ENCODE peak calls at places on chromosomes 13 and 19, in ten cellular contexts. H is foreskin fibroblast; Q is HFFc6; I is thoracic aorta; Z is bronchial epithelial cell; A is OCI-LY7; M is heart right ventricle; R is brain microvascular endothelial cell; J is cardiac fibroblast; P is CD4-positive, alpha-beta T cell. O is an unnamed sample.

GRCh38 chr13:46751811-46752635 is 44.9 kb downstream of the ESD start:
- DNase-seq in I (no peak), P (peak), H (peak), R (no peak), Z (no peak), Q (peak), J (peak), A (peak), M (no peak), O (peak)

GRCh38 chr13:64029343-64030093 is 2613.9 kb upstream of the PCDH20 start:
- DNase-seq in I (no peak), P (no peak), A (no peak), Z (no peak), H (no peak), M (no peak), J (no peak), Q (no peak), R (no peak), O (no peak)

GRCh38 chr19:13923194-13923987 is 14.8 kb downstream of the PODNL1 start:
- DNase-seq in P (no peak), R (no peak), Z (no peak), I (no peak), M (no peak), J (no peak), Q (no peak), A (no peak), H (no peak), O (no peak)

GRCh38 chr19:57886046-57886445 is 2.8 kb downstream of the ZNF814 start:
- DNase-seq in R (no peak), I (no peak), P (no peak), A (no peak), Z (no peak), Q (no peak), J (no peak), M (no peak), H (no peak), O (no peak)

GRCh38 chr13:61136101-61136500 is 279.5 kb downstream of the PCDH20 start:
- DNase-seq in Z (no peak), R (no peak), J (no peak), H (no peak), I (no peak), M (no peak), P (no peak), Q (no peak), A (no peak), O (no peak)

GRCh38 chr19:5498817-5499535 is 43.8 kb downstream of the ZNRF4 start:
- DNase-seq in A (no peak), R (no peak), M (no peak), Z (no peak), Q (no peak), J (no peak), H (no peak), P (no peak), I (no peak), O (no peak)

GRCh38 chr13:108963846-108964600 is 334.6 kb downstream of the MYO16 start:
- DNase-seq in H (peak), Q (peak), R (peak), M (no peak), P (no peak), A (no peak), J (peak), I (no peak), Z (peak), O (no peak)

GRCh38 chr19:33639034-33639681 is 17.4 kb downstream of the CHST8 start:
- DNase-seq in M (no peak), I (no peak), H (no peak), A (no peak), J (no peak), R (no peak), Z (no peak), P (no peak), Q (no peak), O (no peak)

GRCh38 chr13:64075543-64076271 is 2660.1 kb upstream of the PCDH20 start:
- DNase-seq in M (no peak), Q (no peak), I (no peak), R (no peak), J (no peak), H (no peak), Z (no peak), P (no peak), A (no peak), O (peak)

GRCh38 chr19:7866399-7867091 is 7.6 kb downstream of the PRR36 start:
- DNase-seq in Z (no peak), H (no peak), P (no peak), Q (no peak), A (no peak), I (no peak), M (no peak), J (no peak), R (no peak), O (no peak)

GRCh38 chr13:110913322-110913721 is 1.5 kb downstream of the ANKRD10 start:
- DNase-seq in A (peak), R (no peak), J (peak), H (peak), Z (peak), M (no peak), Q (no peak), P (no peak), I (no peak), O (no peak)

GRCh38 chr13:111177803-111178389 is 62.8 kb downstream of the ARHGEF7 start:
- DNase-seq in Z (peak), H (peak), R (peak), P (no peak), Q (peak), M (no peak), I (no peak), J (peak), A (no peak), O (no peak)

GRCh38 chr13:73449258-73449657 is 390.5 kb downstream of the KLF5 start:
- DNase-seq in Z (peak), H (no peak), A (no peak), P (no peak), I (no peak), R (no peak), Q (peak), J (peak), M (no peak), O (no peak)

GRCh38 chr13:100139822-100140221 is 50.9 kb downstream of the PCCA start:
- DNase-seq in P (no peak), J (no peak), Q (no peak), R (no peak), H (no peak), A (no peak), Z (no peak), I (no peak), M (no peak), O (no peak)

GRCh38 chr19:9801976-9802375 is 16.9 kb downstream of the FBXL12 start:
- DNase-seq in H (no peak), J (no peak), Z (no peak), R (no peak), I (no peak), P (no peak), M (no peak), Q (no peak), A (no peak), O (no peak)

GRCh38 chr13:52047463-52047862 is 23.0 kb downstream of the UTP14C start:
- DNase-seq in P (no peak), M (no peak), Z (no peak), H (no peak), J (no peak), A (no peak), R (no peak), I (no peak), Q (no peak), O (no peak)

GRCh38 chr13:111033172-111034133 is 81.7 kb upstream of the ARHGEF7 start:
- DNase-seq in P (no peak), J (no peak), Q (no peak), H (peak), M (no peak), R (no peak), A (no peak), I (no peak), Z (peak), O (no peak)

GRCh38 chr13:113155201-113155600 is 3.2 kb upstream of the PROZ start:
- DNase-seq in P (no peak), A (no peak), Q (no peak), I (no peak), H (peak), J (no peak), Z (no peak), R (no peak), M (no peak), O (no peak)

GRCh38 chr19:51971624-51972023 is 15.0 kb downstream of the ZNF350 start:
- DNase-seq in P (no peak), J (peak), Z (no peak), A (peak), R (no peak), H (peak), I (no peak), Q (no peak), M (no peak), O (no peak)

GRCh38 chr13:79409828-79410227 is 3.8 kb upstream of the RBM26 start:
- DNase-seq in H (no peak), M (no peak), Q (no peak), Z (no peak), R (no peak), A (no peak), I (no peak), P (no peak), J (no peak), O (no peak)

GRCh38 chr19:34041922-34042521 is 130.3 kb upstream of the LSM14A start:
- DNase-seq in I (peak), H (peak), A (peak), J (peak), P (peak), M (peak), Q (peak), R (peak), Z (peak), O (peak)

GRCh38 chr13:78476910-78477309 is 126.4 kb downstream of the POU4F1 start:
- DNase-seq in A (no peak), H (no peak), P (no peak), M (no peak), I (no peak), Z (no peak), J (no peak), Q (no peak), R (no peak), O (no peak)

GRCh38 chr13:112253631-112254030 is 122.5 kb upstream of the SPACA7 start:
- DNase-seq in Z (no peak), I (no peak), A (no peak), H (no peak), Q (no peak), J (no peak), R (no peak), P (no peak), M (no peak), O (no peak)

GRCh38 chr13:53821632-53822031 is 793.0 kb downstream of the OLFM4 start:
- DNase-seq in I (no peak), H (no peak), R (no peak), A (no peak), Q (no peak), Z (no peak), M (no peak), P (no peak), J (no peak), O (no peak)

GRCh38 chr13:104920091-104920490 is 1615.4 kb downstream of the EFNB2 start:
- DNase-seq in Z (peak), M (no peak), P (no peak), Q (no peak), I (no peak), R (no peak), A (no peak), J (no peak), H (no peak), O (no peak)

GRCh38 chr19:17339088-17339741 is 1.9 kb downstream of the GTPBP3 start:
- DNase-seq in Q (no peak), I (no peak), M (no peak), H (no peak), Z (no peak), R (no peak), P (peak), A (peak), J (no peak), O (no peak)

GRCh38 chr13:59658027-59658735 is 505.5 kb downstream of the DIAPH3 start:
- DNase-seq in Z (no peak), A (no peak), J (no peak), P (no peak), Q (no peak), R (no peak), M (no peak), H (no peak), I (no peak), O (no peak)

GRCh38 chr13:24271611-24272451 is 37.5 kb upstream of the C1QTNF9 start:
- DNase-seq in Q (peak), A (no peak), Z (peak), J (peak), I (no peak), M (peak), P (peak), H (peak), R (peak), O (peak)

GRCh38 chr13:45047394-45048328 is 58.3 kb downstream of the GPALPP1 start:
- DNase-seq in M (peak), H (peak), P (peak), Q (peak), R (peak), A (peak), J (peak), Z (peak), I (peak), O (peak)

GRCh38 chr13:90594694-90595093 is 752.8 kb upstream of the MIR17HG start:
- DNase-seq in H (peak), M (no peak), Z (peak), R (peak), I (no peak), J (peak), Q (peak), A (no peak), P (no peak), O (no peak)

GRCh38 chr13:35793823-35794222 is 317.3 kb upstream of the MAB21L1 start:
- DNase-seq in Q (no peak), P (no peak), M (no peak), I (no peak), Z (no peak), A (no peak), J (no peak), R (no peak), H (no peak), O (no peak)

GRCh38 chr13:112325941-112326645 is 50.1 kb upstream of the SPACA7 start:
- DNase-seq in H (peak), I (no peak), P (no peak), Q (no peak), J (no peak), M (peak), A (no peak), Z (no peak), R (no peak), O (no peak)

GRCh38 chr19:12055784-12056183 is 3.0 kb upstream of the ZNF878 start:
- DNase-seq in M (no peak), H (no peak), A (no peak), Z (peak), R (no peak), Q (no peak), P (no peak), J (no peak), I (no peak), O (no peak)

GRCh38 chr13:39254606-39255005 is 216.3 kb downstream of the NHLRC3 start:
- DNase-seq in R (no peak), H (no peak), I (no peak), A (no peak), Q (no peak), P (no peak), Z (peak), J (no peak), M (no peak), O (no peak)

DNA sequence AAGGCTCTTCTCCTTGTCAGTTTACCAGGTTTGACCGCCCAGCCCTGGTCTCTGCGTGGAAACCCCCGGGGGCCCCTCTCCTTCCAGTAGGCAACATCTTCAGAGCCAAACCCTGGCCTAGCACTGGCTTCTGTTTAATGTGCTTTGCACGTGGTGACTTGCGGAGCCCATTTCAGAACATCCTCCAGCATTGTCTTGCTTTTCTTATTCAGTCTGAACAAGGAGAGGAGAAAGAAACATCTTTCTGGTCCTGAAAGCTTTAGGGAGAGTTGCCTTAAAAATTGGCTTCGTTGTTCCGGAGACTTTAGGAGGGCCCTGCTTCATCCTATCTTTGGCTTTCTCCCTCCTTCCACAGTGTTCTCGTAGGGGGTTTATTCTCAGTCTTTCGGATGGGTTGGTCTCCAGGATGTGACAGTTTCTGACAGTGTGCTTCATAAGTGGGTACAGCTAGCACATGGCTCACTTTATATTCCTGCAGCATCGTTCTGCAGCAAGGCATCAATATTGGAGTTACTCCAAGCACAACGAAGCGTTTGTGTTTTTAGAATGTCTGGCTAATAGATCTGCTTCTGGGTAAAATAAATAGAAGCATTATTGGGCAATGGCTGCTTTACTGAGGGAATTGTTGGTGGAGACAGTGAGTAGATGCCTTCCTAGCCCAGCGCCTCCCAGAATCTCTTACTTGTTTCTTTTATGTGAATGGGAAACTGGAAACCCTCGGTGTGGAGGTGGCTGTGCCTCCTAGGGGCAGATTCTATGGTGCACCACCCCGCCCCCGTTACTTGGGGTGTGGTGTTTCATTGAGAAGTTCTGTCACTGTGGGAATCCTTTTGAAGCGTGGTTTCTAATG is 1.8 kb downstream of the FARP1 start:
- DNase-seq in J (peak), Z (peak), M (no peak), P (no peak), A (no peak), H (peak), Q (peak), I (no peak), R (no peak), O (no peak)
- TF ChIP-seq CTCF in J (peak), Z (no peak), M (no peak), P (no peak), A (no peak), H (peak), Q (peak), I (no peak), R (peak), O (no peak)

GRCh38 chr19:18861235-18861634 is 29.5 kb downstream of the UPF1 start:
- DNase-seq in Q (no peak), A (peak), P (no peak), M (no peak), J (no peak), Z (no peak), R (no peak), H (no peak), I (no peak), O (no peak)

GRCh38 chr19:18862976-18863842 is 31.4 kb downstream of the UPF1 start:
- DNase-seq in A (no peak), H (no peak), Z (no peak), J (no peak), M (no peak), I (no peak), R (no peak), Q (no peak), P (no peak), O (no peak)

GRCh38 chr19:18860725-18861124 is 29.0 kb downstream of the UPF1 start:
- DNase-seq in J (no peak), P (no peak), R (no peak), Q (no peak), I (no peak), M (no peak), H (no peak), A (no peak), Z (no peak), O (no peak)

GRCh38 chr19:18860302-18860700 is 28.5 kb downstream of the UPF1 start:
- DNase-seq in M (no peak), A (no peak), H (no peak), R (no peak), Z (no peak), P (no peak), I (no peak), Q (no peak), J (no peak), O (no peak)

DNA sequence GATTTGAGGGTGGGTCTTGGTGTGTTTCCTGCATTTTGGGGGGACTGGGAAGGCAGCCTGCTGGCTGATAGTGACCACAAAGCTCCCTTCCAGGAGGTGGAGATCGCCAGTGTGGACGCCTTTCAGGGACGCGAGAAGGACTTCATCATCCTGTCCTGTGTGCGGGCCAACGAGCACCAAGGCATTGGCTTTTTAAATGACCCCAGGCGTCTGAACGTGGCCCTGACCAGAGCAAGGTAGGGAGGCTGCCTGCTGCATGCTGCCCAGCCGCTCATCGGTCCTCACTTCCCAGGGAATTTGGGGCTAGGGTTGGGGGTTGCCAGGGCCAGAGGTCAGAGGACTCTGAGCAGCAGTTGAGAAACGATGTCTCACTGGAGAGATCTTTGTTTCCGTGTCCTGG is 30.2 kb downstream of the UPF1 start:
- DNase-seq in Z (no peak), A (no peak), I (no peak), Q (no peak), H (no peak), R (no peak), J (no peak), P (no peak), M (no peak), O (no peak)
- TF ChIP-seq CTCF in Z (no peak), A (no peak), I (no peak), Q (no peak), H (no peak), R (no peak), J (no peak), P (no peak), M (no peak), O (no peak)

GRCh38 chr13:20305587-20305986 is 73.5 kb upstream of the GJB6 start:
- DNase-seq in Z (no peak), J (no peak), P (no peak), H (no peak), I (no peak), A (peak), R (no peak), Q (no peak), M (no peak), O (no peak)
- TF ChIP-seq CTCF in Z (no peak), J (no peak), P (no peak), H (no peak), I (no peak), A (no peak), R (no peak), Q (peak), M (no peak), O (no peak)

GRCh38 chr13:77016888-77017623 is 9.9 kb downstream of the FBXL3 start:
- DNase-seq in I (no peak), M (no peak), H (no peak), A (no peak), P (no peak), J (peak), Q (no peak), R (no peak), Z (no peak), O (no peak)
- TF ChIP-seq CTCF in I (no peak), M (no peak), H (no peak), A (peak), P (no peak), J (no peak), Q (peak), R (no peak), Z (no peak), O (no peak)

DNA sequence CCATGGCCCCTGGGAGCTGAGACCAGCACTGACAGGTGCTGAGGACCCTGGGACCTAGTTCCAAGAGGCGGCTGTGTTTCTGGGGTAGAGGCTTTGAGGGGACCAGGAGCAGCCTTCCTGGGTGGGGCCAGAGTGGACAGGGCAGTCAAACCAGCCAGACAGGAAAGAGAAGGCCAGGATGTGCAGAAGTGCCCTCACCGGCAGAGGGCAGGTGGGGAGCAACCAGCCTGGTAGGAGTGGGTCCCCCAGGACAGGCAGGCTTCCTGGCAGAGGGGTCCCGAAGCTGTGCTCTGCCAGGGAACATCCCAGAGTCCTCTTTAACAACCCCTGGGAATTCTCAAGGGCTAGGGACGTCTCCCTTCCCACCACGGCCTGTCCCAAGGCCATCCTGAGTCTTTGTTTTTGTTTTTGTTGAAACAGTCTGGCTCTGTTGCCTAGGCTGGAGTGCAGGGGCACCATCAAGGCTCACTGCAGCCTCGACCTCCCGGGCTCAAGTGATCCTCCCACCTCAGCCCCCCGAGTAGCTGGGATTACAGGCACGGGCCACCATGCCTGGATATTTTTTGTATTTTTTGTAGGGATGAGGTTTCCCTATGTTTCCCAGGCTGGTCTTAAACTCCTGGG is 3.0 kb upstream of the HIPK4 start:
- DNase-seq in P (no peak), J (peak), I (no peak), Q (no peak), M (no peak), A (peak), Z (peak), R (no peak), H (peak), O (no peak)
- TF ChIP-seq CTCF in P (no peak), J (peak), I (no peak), Q (peak), M (peak), A (peak), Z (peak), R (peak), H (peak), O (no peak)